ENCODE peak calls at places on chromosomes 11 and 22, in ten cellular contexts. M is activated CD4-positive, alpha-beta memory T cell treated with anti-CD3 and anti-CD28 coated beads for 36 hours; B is non-pigmented ciliary epithelial cell; T is astrocyte of the cerebellum; S is astrocyte of the spinal cord; F is stimulated activated CD8-positive, alpha-beta memory T cell treated with anti-CD3 and anti-CD28 coated beads, Interleukin-4, amount 100 ng/mL, for 1 hour; G is NCI-H2171; W is gastrocnemius medialis; A is heart right ventricle; K is iPS-NIHi11. I is an unnamed sample.
A peak's percentile ranks its signal among the peaks of the same experiment; 100 is the strongest.

GRCh38 chr11:85725510-85726258 is 39.7 kb upstream of the CCDC89 start:
- DNase-seq in M (no peak), B (peak; percentile 78), T (peak; percentile 87), S (peak; percentile 91), F (no peak), G (no peak), W (no peak), A (no peak), K (peak; percentile 14), I (no peak)

GRCh38 chr22:27438271-27438980 is 363.1 kb downstream of the MN1 start:
- DNase-seq in M (no peak), B (no peak), T (no peak), S (peak; percentile 49), F (no peak), G (no peak), W (no peak), A (no peak), K (no peak), I (peak; percentile 47)

GRCh38 chr22:48717076-48717810 is 1110.4 kb downstream of the BRD1 start:
- DNase-seq in M (no peak), B (no peak), T (no peak), S (no peak), F (no peak), G (no peak), W (no peak), A (no peak), K (no peak), I (no peak)

GRCh38 chr11:66969584-66970205 is 5.4 kb upstream of the C11orf86 start:
- DNase-seq in M (no peak), B (peak; percentile 86), T (peak; percentile 93), S (peak; percentile 89), F (no peak), G (no peak), W (no peak), A (no peak), K (no peak), I (no peak)

GRCh38 chr11:95790933-95791247 is 592 bp downstream of the CEP57 start:
- DNase-seq in M (peak; percentile 77), B (peak; percentile 9), T (peak; percentile 35), S (peak; percentile 61), F (peak; percentile 27), G (peak; percentile 42), W (peak; percentile 13), A (peak; percentile 55), K (peak; percentile 64), I (peak; percentile 69)

GRCh38 chr22:45302047-45302446 is 7.7 kb upstream of the FAM118A start:
- DNase-seq in M (no peak), B (no peak), T (peak; percentile 53), S (peak; percentile 83), F (no peak), G (no peak), W (no peak), A (no peak), K (no peak), I (no peak)

GRCh38 chr11:73141031-73141308 is 1.1 kb downstream of the FCHSD2 start:
- DNase-seq in M (peak; percentile 59), B (no peak), T (no peak), S (no peak), F (no peak), G (no peak), W (no peak), A (no peak), K (no peak), I (no peak)

GRCh38 chr11:14578551-14578956 is 58.4 kb upstream of the PSMA1 start:
- DNase-seq in M (peak; percentile 66), B (peak; percentile 27), T (no peak), S (peak; percentile 10), F (peak; percentile 34), G (no peak), W (no peak), A (peak; percentile 26), K (no peak), I (no peak)

GRCh38 chr11:114262681-114263509 is 33.3 kb upstream of the NNMT start:
- DNase-seq in M (peak; percentile 20), B (no peak), T (peak; percentile 40), S (peak; percentile 65), F (no peak), G (peak; percentile 51), W (no peak), A (peak; percentile 43), K (peak; percentile 67), I (no peak)

GRCh38 chr11:2295971-2296912 is 5.5 kb downstream of the C11orf21 start:
- DNase-seq in M (peak; percentile 7), B (no peak), T (no peak), S (no peak), F (no peak), G (no peak), W (no peak), A (no peak), K (no peak), I (peak; percentile 9)

GRCh38 chr11:112499153-112499907 is 238.7 kb upstream of the PLET1 start:
- DNase-seq in M (no peak), B (no peak), T (no peak), S (no peak), F (no peak), G (no peak), W (no peak), A (no peak), K (peak; percentile 34), I (no peak)

GRCh38 chr22:39546889-39547586 is 14.5 kb upstream of the RPS19BP1 start:
- DNase-seq in M (no peak), B (no peak), T (no peak), S (peak; percentile 47), F (no peak), G (no peak), W (no peak), A (no peak), K (no peak), I (no peak)

GRCh38 chr11:18364495-18365047 is 29.8 kb upstream of the LDHA start:
- DNase-seq in M (no peak), B (no peak), T (no peak), S (no peak), F (no peak), G (no peak), W (no peak), A (no peak), K (no peak), I (no peak)

GRCh38 chr11:95764267-95764898 is 25.2 kb downstream of the FAM76B start:
- DNase-seq in M (no peak), B (no peak), T (peak; percentile 53), S (peak; percentile 76), F (no peak), G (peak; percentile 55), W (no peak), A (no peak), K (peak; percentile 61), I (no peak)

I was measured in uterus.